ENCODE peak calls at places on chromosome 1, in nine cellular contexts. Q is T-cell, P is NCI-H1417, N is NCI-H345, O is left ventricle myocardium superior, S is mesenchymal stem cell, G is hypothalamus, F is kidney tubule cell, R is cardiac fibroblast. K is an unnamed sample.

GRCh38 chr1:54980528-54981241 is at the start of gene TMEM61:
- DNase-seq in S (no peak), R (no peak), N (no peak), O (peak), Q (no peak), F (no peak), P (peak), G (no peak), K (no peak)

GRCh38 chr1:44962729-44963128 is 23.7 kb downstream of the EIF2B3 start:
- DNase-seq in S (no peak), O (no peak), F (no peak), G (no peak), N (no peak), P (no peak), R (no peak), Q (no peak), K (peak)

GRCh38 chr1:198499588-198499987 is 40.9 kb downstream of the ATP6V1G3 start:
- DNase-seq in F (no peak), N (no peak), R (no peak), P (no peak), Q (no peak), S (no peak), G (no peak), O (no peak), K (no peak)

GRCh38 chr1:110964400-110964903 is 730 bp upstream of the LRIF1 start:
- DNase-seq in Q (no peak), S (no peak), O (no peak), G (no peak), N (no peak), P (no peak), F (no peak), R (no peak), K (no peak)

GRCh38 chr1:206738370-206739366 is 31.9 kb upstream of the IL19 start:
- DNase-seq in P (no peak), O (no peak), R (peak), F (peak), N (no peak), G (no peak), S (no peak), Q (no peak), K (peak)

GRCh38 chr1:114453361-114453784 is 57.6 kb downstream of the TRIM33 start:
- DNase-seq in F (no peak), Q (no peak), N (no peak), P (no peak), G (no peak), R (no peak), O (no peak), S (no peak), K (no peak)

GRCh38 chr1:222202831-222203230 is 345.1 kb downstream of the HHIPL2 start:
- DNase-seq in G (no peak), S (no peak), Q (no peak), F (no peak), N (no peak), R (no peak), P (no peak), O (no peak), K (no peak)

GRCh38 chr1:20494609-20495311 is 8.8 kb upstream of the CAMK2N1 start:
- DNase-seq in F (peak), R (peak), Q (no peak), G (no peak), O (no peak), S (peak), P (no peak), N (no peak), K (no peak)

GRCh38 chr1:43843684-43844083 is 89.9 kb upstream of the ARTN start:
- DNase-seq in R (no peak), S (no peak), F (no peak), P (peak), O (no peak), Q (no peak), N (no peak), G (no peak), K (no peak)

GRCh38 chr1:118815909-118816308 is 172.2 kb downstream of the TBX15 start:
- DNase-seq in S (no peak), F (no peak), Q (no peak), P (no peak), G (no peak), N (no peak), O (no peak), R (peak), K (no peak)

GRCh38 chr1:178693368-178693767 is 31.7 kb upstream of the RALGPS2 start:
- DNase-seq in S (peak), Q (no peak), G (no peak), R (no peak), N (no peak), P (no peak), F (no peak), O (no peak), K (no peak)

GRCh38 chr1:12170263-12170671 is 3.5 kb downstream of the TNFRSF1B start:
- DNase-seq in R (no peak), N (no peak), F (no peak), G (no peak), P (no peak), Q (no peak), S (no peak), O (no peak), K (no peak)

GRCh38 chr1:228122921-228123441 is 13.9 kb upstream of the MRPL55 start:
- DNase-seq in S (no peak), R (no peak), Q (no peak), F (no peak), N (no peak), P (no peak), O (no peak), G (no peak), K (no peak)

GRCh38 chr1:120179420-120180348 is 3.4 kb upstream of the SEC22B start:
- DNase-seq in G (no peak), R (peak), F (peak), O (peak), S (peak), N (peak), Q (no peak), P (peak), K (no peak)

GRCh38 chr1:24795236-24795635 is 50.0 kb downstream of the CLIC4 start:
- DNase-seq in G (no peak), N (no peak), P (no peak), S (no peak), Q (no peak), O (no peak), F (no peak), R (peak), K (no peak)

GRCh38 chr1:59697138-59697811 is 117.5 kb upstream of the HOOK1 start:
- DNase-seq in P (no peak), F (no peak), R (no peak), Q (no peak), G (no peak), O (no peak), N (no peak), S (no peak), K (no peak)

GRCh38 chr1:11797525-11798216 is 8.1 kb downstream of the MTHFR start:
- DNase-seq in O (peak), P (no peak), Q (no peak), R (peak), F (peak), S (no peak), N (no peak), G (no peak), K (no peak)

GRCh38 chr1:236980673-236981072 is 23.6 kb downstream of the MT1HL1 start:
- DNase-seq in R (no peak), O (no peak), F (no peak), G (no peak), N (no peak), P (no peak), Q (no peak), S (no peak), K (no peak)

GRCh38 chr1:154749078-154749760 is 120.9 kb downstream of the KCNN3 start:
- DNase-seq in R (peak), F (peak), O (no peak), N (no peak), Q (no peak), P (no peak), S (peak), G (no peak), K (no peak)

GRCh38 chr1:3836421-3836820 is 20.6 kb downstream of the CEP104 start:
- DNase-seq in S (no peak), P (no peak), O (no peak), G (no peak), Q (no peak), R (no peak), F (no peak), N (no peak), K (no peak)

GRCh38 chr1:12155328-12155727 is 11.5 kb upstream of the TNFRSF1B start:
- DNase-seq in G (no peak), F (no peak), R (no peak), S (no peak), Q (no peak), P (no peak), N (no peak), O (no peak), K (no peak)

GRCh38 chr1:225567789-225568188 is 85.1 kb downstream of the ENAH start:
- DNase-seq in R (no peak), Q (no peak), O (no peak), S (no peak), P (no peak), F (no peak), G (no peak), N (no peak), K (peak)

GRCh38 chr1:22320703-22321344 is 130.8 kb upstream of the ZBTB40 start:
- DNase-seq in F (no peak), P (peak), R (no peak), N (peak), G (no peak), O (no peak), S (no peak), Q (no peak), K (no peak)

GRCh38 chr1:173503391-173503790 is 26.3 kb downstream of the PRDX6 start:
- DNase-seq in G (no peak), F (no peak), Q (no peak), O (no peak), P (no peak), R (peak), S (peak), N (peak), K (peak)

GRCh38 chr1:35883681-35884155 is 709 bp downstream of the AGO1 start:
- DNase-seq in R (peak), Q (peak), S (peak), N (peak), O (peak), F (peak), P (peak), G (peak), K (no peak)

GRCh38 chr1:241311056-241311746 is 45.8 kb downstream of the RGS7 start:
- DNase-seq in R (peak), N (no peak), G (no peak), S (no peak), O (no peak), Q (no peak), F (peak), P (no peak), K (no peak)

GRCh38 chr1:3814771-3815561 is 18.7 kb upstream of the LRRC47 start:
- DNase-seq in Q (no peak), F (no peak), S (no peak), P (no peak), G (no peak), O (no peak), N (no peak), R (no peak), K (no peak)

GRCh38 chr1:230866171-230866811 is 2.0 kb downstream of the C1orf198 start:
- DNase-seq in P (no peak), S (peak), R (peak), O (no peak), N (no peak), Q (no peak), G (no peak), F (peak), K (no peak)

GRCh38 chr1:66371233-66372005 is 162.5 kb upstream of the SGIP1 start:
- DNase-seq in N (no peak), Q (no peak), O (no peak), F (peak), P (no peak), G (no peak), S (peak), R (peak), K (no peak)

GRCh38 chr1:66996018-66996682 is 57.8 kb downstream of the SLC35D1 start:
- DNase-seq in Q (peak), G (no peak), N (peak), S (peak), F (peak), R (peak), P (peak), O (peak), K (peak)

GRCh38 chr1:186183970-186184628 is 191.0 kb downstream of the TPR start:
- DNase-seq in O (no peak), S (peak), P (no peak), F (peak), Q (no peak), G (no peak), N (no peak), R (peak), K (no peak)

GRCh38 chr1:219324629-219325367 is 151.1 kb downstream of the LYPLAL1 start:
- DNase-seq in G (no peak), O (no peak), R (peak), N (no peak), P (no peak), Q (no peak), S (peak), F (peak), K (no peak)

GRCh38 chr1:55131801-55132200 is 83.4 kb downstream of the USP24 start:
- DNase-seq in O (no peak), R (peak), N (no peak), F (peak), S (peak), P (no peak), G (no peak), Q (no peak), K (no peak)

GRCh38 chr1:30740952-30741894 is 16.4 kb downstream of the LAPTM5 start:
- DNase-seq in S (no peak), N (no peak), O (no peak), P (no peak), Q (no peak), R (no peak), F (peak), G (no peak), K (no peak)

GRCh38 chr1:8560611-8561544 is 243.0 kb downstream of the SLC45A1 start:
- DNase-seq in N (peak), S (peak), F (peak), Q (no peak), G (no peak), R (peak), O (no peak), P (peak), K (no peak)

GRCh38 chr1:167774710-167775109 is 52.9 kb downstream of the MPZL1 start:
- DNase-seq in S (peak), R (peak), G (no peak), O (no peak), F (peak), Q (no peak), P (no peak), N (no peak), K (no peak)